ENCODE peak calls at places on chromosomes 16 and 17, in seven cellular contexts. One of them, this sample, is unnamed. For H3K4me1 and H3K27me3, the result is how much of the 10 kb centered on the place peaks cover.

GRCh38 chr17:41547921-41548843 is 20.1 kb upstream of the KRT19 start:
- DNase-seq in IMR-90: peak
- DNase-seq in mesendoderm: no peak
- DNase-seq in H9: no peak
- DNase-seq in neuronal stem cell: no peak
- DNase-seq in mesenchymal stem cell: peak
- DNase-seq in H1: no peak
- DNase-seq in this sample: peak

GRCh38 chr17:4895121-4895520 is 4.2 kb upstream of the C17orf107 start:
- DNase-seq in IMR-90: no peak
- DNase-seq in mesendoderm: no peak
- DNase-seq in H9: no peak
- DNase-seq in neuronal stem cell: no peak
- DNase-seq in mesenchymal stem cell: no peak
- DNase-seq in H1: no peak
- DNase-seq in this sample: no peak

GRCh38 chr17:5126719-5127488 is 11.1 kb downstream of the USP6 start:
- DNase-seq in IMR-90: no peak
- DNase-seq in mesendoderm: no peak
- DNase-seq in H9: no peak
- DNase-seq in neuronal stem cell: no peak
- DNase-seq in mesenchymal stem cell: no peak
- DNase-seq in H1: peak
- DNase-seq in this sample: no peak

GRCh38 chr16:54780266-54780665 is 150.4 kb upstream of the IRX5 start:
- DNase-seq in IMR-90: no peak
- DNase-seq in mesendoderm: no peak
- DNase-seq in H9: no peak
- DNase-seq in neuronal stem cell: no peak
- DNase-seq in mesenchymal stem cell: no peak
- DNase-seq in H1: no peak
- DNase-seq in this sample: no peak

GRCh38 chr17:2151634-2152033 is 96.7 kb downstream of the HIC1 start:
- DNase-seq in IMR-90: peak
- DNase-seq in mesendoderm: peak
- DNase-seq in H9: no peak
- DNase-seq in neuronal stem cell: no peak
- DNase-seq in mesenchymal stem cell: no peak
- DNase-seq in H1: no peak
- DNase-seq in this sample: peak

GRCh38 chr17:54967621-54968258 is 714 bp downstream of the COX11 start:
- DNase-seq in IMR-90: peak
- DNase-seq in mesendoderm: peak
- DNase-seq in H9: no peak
- DNase-seq in neuronal stem cell: no peak
- DNase-seq in mesenchymal stem cell: peak
- DNase-seq in H1: no peak
- DNase-seq in this sample: peak

GRCh38 chr17:56867948-56868376 is 34.0 kb downstream of the DGKE start:
- DNase-seq in IMR-90: peak
- DNase-seq in mesendoderm: no peak
- DNase-seq in H9: no peak
- DNase-seq in neuronal stem cell: no peak
- DNase-seq in mesenchymal stem cell: peak
- DNase-seq in H1: no peak
- DNase-seq in this sample: peak

GRCh38 chr17:69654981-69655581 is 240.6 kb downstream of the MAP2K6 start:
- DNase-seq in IMR-90: peak
- DNase-seq in mesendoderm: peak
- DNase-seq in H9: no peak
- DNase-seq in neuronal stem cell: no peak
- DNase-seq in mesenchymal stem cell: peak
- DNase-seq in H1: no peak
- DNase-seq in this sample: no peak

GRCh38 chr17:47733047-47733413 is at the start of gene TBX21:
- DNase-seq in IMR-90: no peak
- DNase-seq in mesendoderm: peak
- DNase-seq in H9: peak
- DNase-seq in neuronal stem cell: peak
- DNase-seq in mesenchymal stem cell: peak
- DNase-seq in H1: peak
- DNase-seq in this sample: no peak

GRCh38 chr17:37713624-37714023 is 31.2 kb downstream of the HNF1B start:
- DNase-seq in IMR-90: no peak
- DNase-seq in mesendoderm: no peak
- DNase-seq in H9: no peak
- DNase-seq in neuronal stem cell: no peak
- DNase-seq in mesenchymal stem cell: no peak
- DNase-seq in H1: no peak
- DNase-seq in this sample: no peak

GRCh38 chr16:69596801-69597200 is 31.0 kb downstream of the NFAT5 start:
- DNase-seq in IMR-90: no peak
- DNase-seq in mesendoderm: no peak
- DNase-seq in H9: no peak
- DNase-seq in neuronal stem cell: no peak
- DNase-seq in mesenchymal stem cell: no peak
- DNase-seq in H1: no peak
- DNase-seq in this sample: no peak

GRCh38 chr17:81125573-81126081 is 39.7 kb upstream of the PVALEF start:
- DNase-seq in IMR-90: no peak
- DNase-seq in mesendoderm: no peak
- DNase-seq in H9: no peak
- DNase-seq in neuronal stem cell: no peak
- DNase-seq in mesenchymal stem cell: no peak
- DNase-seq in H1: no peak
- DNase-seq in this sample: no peak

GRCh38 chr16:77273815-77274214 is 74.6 kb downstream of the SYCE1L start:
- DNase-seq in IMR-90: no peak
- DNase-seq in mesendoderm: peak
- DNase-seq in H9: no peak
- DNase-seq in neuronal stem cell: no peak
- DNase-seq in mesenchymal stem cell: peak
- DNase-seq in H1: no peak
- DNase-seq in this sample: no peak

GRCh38 chr17:57662021-57662420 is 83.1 kb downstream of the CCDC182 start:
- DNase-seq in IMR-90: no peak
- DNase-seq in mesendoderm: no peak
- DNase-seq in H9: no peak
- DNase-seq in neuronal stem cell: no peak
- DNase-seq in mesenchymal stem cell: no peak
- DNase-seq in H1: no peak
- DNase-seq in this sample: no peak

GRCh38 chr17:40542562-40543411 is 22.5 kb downstream of the CCR7 start:
- DNase-seq in IMR-90: peak
- DNase-seq in mesendoderm: no peak
- DNase-seq in H9: peak
- DNase-seq in neuronal stem cell: no peak
- DNase-seq in mesenchymal stem cell: peak
- DNase-seq in H1: no peak
- DNase-seq in this sample: no peak

GRCh38 chr16:10297341-10298006 is 88.4 kb upstream of the ATF7IP2 start:
- DNase-seq in IMR-90: no peak
- DNase-seq in mesendoderm: no peak
- DNase-seq in H9: no peak
- DNase-seq in neuronal stem cell: no peak
- DNase-seq in mesenchymal stem cell: no peak
- DNase-seq in H1: no peak
- DNase-seq in this sample: no peak

GRCh38 chr17:80962356-80963329 is 29.0 kb upstream of the CHMP6 start:
- DNase-seq in IMR-90: no peak
- DNase-seq in mesendoderm: no peak
- DNase-seq in H9: no peak
- DNase-seq in neuronal stem cell: no peak
- DNase-seq in mesenchymal stem cell: no peak
- DNase-seq in H1: no peak
- DNase-seq in this sample: no peak

GRCh38 chr17:57256708-57257112 is 387 bp downstream of the MSI2 start:
- DNase-seq in IMR-90: no peak
- DNase-seq in mesendoderm: peak
- DNase-seq in H9: no peak
- DNase-seq in neuronal stem cell: no peak
- DNase-seq in mesenchymal stem cell: peak
- DNase-seq in H1: no peak
- DNase-seq in this sample: no peak

GRCh38 chr17:47120521-47121095 is 68.5 kb downstream of the CDC27 start:
- DNase-seq in IMR-90: peak
- DNase-seq in mesendoderm: no peak
- DNase-seq in H9: no peak
- DNase-seq in neuronal stem cell: no peak
- DNase-seq in mesenchymal stem cell: peak
- DNase-seq in H1: no peak
- DNase-seq in this sample: no peak

GRCh38 chr17:78724999-78725398 is 57.1 kb downstream of the CYTH1 start:
- DNase-seq in IMR-90: no peak
- DNase-seq in mesendoderm: no peak
- DNase-seq in H9: no peak
- DNase-seq in neuronal stem cell: no peak
- DNase-seq in mesenchymal stem cell: no peak
- DNase-seq in H1: no peak
- DNase-seq in this sample: no peak

GRCh38 chr16:11877374-11877773 is 26.0 kb upstream of the RSL1D1 start:
- DNase-seq in IMR-90: peak
- DNase-seq in mesendoderm: no peak
- DNase-seq in H9: no peak
- DNase-seq in neuronal stem cell: no peak
- DNase-seq in mesenchymal stem cell: no peak
- DNase-seq in H1: no peak
- DNase-seq in this sample: peak

GRCh38 chr17:18038149-18038850 is 668 bp downstream of the ATPAF2 start:
- DNase-seq in IMR-90: peak
- DNase-seq in mesendoderm: peak
- DNase-seq in H9: no peak
- DNase-seq in neuronal stem cell: no peak
- DNase-seq in mesenchymal stem cell: peak
- DNase-seq in H1: no peak
- DNase-seq in this sample: no peak
- H4K8ac ChIP-seq in IMR-90: peak
- H4K8ac ChIP-seq in mesendoderm: no peak
- H4K8ac ChIP-seq in H9: no peak
- H4K8ac ChIP-seq in neuronal stem cell: no peak
- H4K8ac ChIP-seq in mesenchymal stem cell: peak
- H4K8ac ChIP-seq in H1: peak
- H4K8ac ChIP-seq in this sample: peak

DNA sequence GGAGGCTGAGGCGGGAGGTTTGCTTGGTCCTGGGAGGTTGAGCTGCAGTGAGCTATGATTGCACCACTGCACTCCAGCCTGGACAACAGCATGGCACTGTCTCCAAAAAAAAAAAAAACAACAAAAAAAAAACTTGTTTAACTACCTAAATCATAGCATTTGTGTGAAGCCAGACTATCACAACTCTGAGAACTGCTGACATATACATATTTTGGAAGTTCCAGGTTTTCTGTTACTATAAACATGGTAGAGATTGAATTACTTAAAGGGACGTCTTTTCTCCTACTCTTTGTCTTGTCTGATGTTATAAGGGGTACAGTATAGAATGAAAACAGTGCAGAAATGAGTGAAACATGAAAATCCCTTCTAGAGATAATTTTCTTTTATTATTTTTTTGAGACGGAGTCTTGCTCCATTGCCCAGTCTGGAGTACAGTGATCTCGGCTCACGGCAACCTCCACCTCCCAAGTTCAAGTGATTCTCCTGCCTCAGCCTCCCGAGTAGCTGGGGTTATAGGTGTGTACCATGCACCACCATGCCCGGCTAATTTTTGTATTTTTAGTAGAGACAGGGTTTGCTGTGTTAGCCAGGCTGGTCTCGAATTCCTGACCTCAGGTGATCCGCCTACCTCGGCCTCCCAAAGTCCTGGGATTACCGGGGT is 18.4 kb downstream of the ABCC1 start:
- DNase-seq in IMR-90: no peak
- DNase-seq in mesendoderm: no peak
- DNase-seq in H9: no peak
- DNase-seq in neuronal stem cell: no peak
- DNase-seq in mesenchymal stem cell: no peak
- DNase-seq in H1: no peak
- DNase-seq in this sample: no peak
- H3K4me1 ChIP-seq in IMR-90: under half
- H3K4me1 ChIP-seq in mesendoderm: under half
- H3K4me1 ChIP-seq in H9: under half
- H3K4me1 ChIP-seq in neuronal stem cell: under half
- H3K4me1 ChIP-seq in mesenchymal stem cell: under half
- H3K4me1 ChIP-seq in H1: under half
- H3K4me1 ChIP-seq in this sample: under half

GRCh38 chr17:76384222-76384986 is at the start of gene SPHK1:
- DNase-seq in IMR-90: peak
- DNase-seq in mesendoderm: peak
- DNase-seq in H9: peak
- DNase-seq in neuronal stem cell: peak
- DNase-seq in mesenchymal stem cell: peak
- DNase-seq in H1: peak
- DNase-seq in this sample: peak

GRCh38 chr17:76383645-76384221 is 676 bp upstream of the SPHK1 start:
- DNase-seq in IMR-90: peak
- DNase-seq in mesendoderm: peak
- DNase-seq in H9: peak
- DNase-seq in neuronal stem cell: peak
- DNase-seq in mesenchymal stem cell: peak
- DNase-seq in H1: peak
- DNase-seq in this sample: peak

GRCh38 chr17:76382305-76382802 is 2.1 kb upstream of the SPHK1 start:
- DNase-seq in IMR-90: peak
- DNase-seq in mesendoderm: peak
- DNase-seq in H9: peak
- DNase-seq in neuronal stem cell: peak
- DNase-seq in mesenchymal stem cell: no peak
- DNase-seq in H1: peak
- DNase-seq in this sample: peak

GRCh38 chr17:76381633-76382304 is 2.6 kb upstream of the SPHK1 start:
- DNase-seq in IMR-90: peak
- DNase-seq in mesendoderm: peak
- DNase-seq in H9: peak
- DNase-seq in neuronal stem cell: no peak
- DNase-seq in mesenchymal stem cell: no peak
- DNase-seq in H1: no peak
- DNase-seq in this sample: no peak

GRCh38 chr17:76382803-76383644 is 1.4 kb upstream of the SPHK1 start:
- DNase-seq in IMR-90: peak
- DNase-seq in mesendoderm: peak
- DNase-seq in H9: peak
- DNase-seq in neuronal stem cell: peak
- DNase-seq in mesenchymal stem cell: peak
- DNase-seq in H1: peak
- DNase-seq in this sample: peak
- H3K27me3 ChIP-seq in IMR-90: under half
- H3K27me3 ChIP-seq in mesendoderm: under half
- H3K27me3 ChIP-seq in H9: under half
- H3K27me3 ChIP-seq in neuronal stem cell: under half
- H3K27me3 ChIP-seq in mesenchymal stem cell: under half
- H3K27me3 ChIP-seq in H1: under half
- H3K27me3 ChIP-seq in this sample: under half

GRCh38 chr16:23171234-23171948 is 11.2 kb upstream of the SCNN1G start:
- DNase-seq in IMR-90: peak
- DNase-seq in mesendoderm: no peak
- DNase-seq in H9: no peak
- DNase-seq in neuronal stem cell: no peak
- DNase-seq in mesenchymal stem cell: no peak
- DNase-seq in H1: no peak
- DNase-seq in this sample: peak

GRCh38 chr16:23172549-23172948 is 10.0 kb upstream of the SCNN1G start:
- DNase-seq in IMR-90: no peak
- DNase-seq in mesendoderm: no peak
- DNase-seq in H9: no peak
- DNase-seq in neuronal stem cell: no peak
- DNase-seq in mesenchymal stem cell: no peak
- DNase-seq in H1: no peak
- DNase-seq in this sample: no peak

GRCh38 chr16:23174622-23175021 is 7.9 kb upstream of the SCNN1G start:
- DNase-seq in IMR-90: peak
- DNase-seq in mesendoderm: peak
- DNase-seq in H9: no peak
- DNase-seq in neuronal stem cell: peak
- DNase-seq in mesenchymal stem cell: peak
- DNase-seq in H1: no peak
- DNase-seq in this sample: peak
- H4K8ac ChIP-seq in IMR-90: no peak
- H4K8ac ChIP-seq in mesendoderm: no peak
- H4K8ac ChIP-seq in H9: no peak
- H4K8ac ChIP-seq in neuronal stem cell: no peak
- H4K8ac ChIP-seq in mesenchymal stem cell: no peak
- H4K8ac ChIP-seq in H1: no peak
- H4K8ac ChIP-seq in this sample: no peak